ENCODE peak calls at places on chromosome 5, in six cellular contexts. H is H1, X is mesendoderm, Q is neuronal stem cell, T is H9, P is mesenchymal stem cell. E is an unnamed sample.

GRCh38 chr5:31626156-31626555 is 12.8 kb upstream of the PDZD2 start:
- DNase-seq in H (no peak), X (no peak), Q (no peak), T (no peak), P (no peak), E (no peak)

GRCh38 chr5:172491481-172491880 is 37.2 kb upstream of the SH3PXD2B start:
- DNase-seq in H (no peak), X (no peak), Q (no peak), T (peak), P (no peak), E (no peak)

GRCh38 chr5:78287833-78288232 is 6.7 kb downstream of the AP3B1 start:
- DNase-seq in H (no peak), X (peak), Q (no peak), T (no peak), P (peak), E (peak)

GRCh38 chr5:124439609-124440008 is 306.8 kb downstream of the ZNF608 start:
- DNase-seq in H (no peak), X (no peak), Q (no peak), T (no peak), P (no peak), E (no peak)

GRCh38 chr5:64489857-64490256 is 16.0 kb upstream of the RGS7BP start:
- DNase-seq in H (no peak), X (no peak), Q (no peak), T (no peak), P (no peak), E (no peak)

GRCh38 chr5:38039091-38039490 is 199.2 kb upstream of the GDNF start:
- DNase-seq in H (no peak), X (no peak), Q (no peak), T (no peak), P (no peak), E (no peak)

GRCh38 chr5:179146277-179146676 is 86.1 kb downstream of the ZNF354C start:
- DNase-seq in H (no peak), X (no peak), Q (no peak), T (no peak), P (no peak), E (no peak)

GRCh38 chr5:172885594-172886340 is 51.7 kb downstream of the ERGIC1 start:
- DNase-seq in H (no peak), X (no peak), Q (no peak), T (no peak), P (no peak), E (no peak)

GRCh38 chr5:134948929-134949328 is 18.8 kb upstream of the CATSPER3 start:
- DNase-seq in H (no peak), X (no peak), Q (no peak), T (no peak), P (no peak), E (peak)

GRCh38 chr5:23314827-23315226 is 192.6 kb upstream of the PRDM9 start:
- DNase-seq in H (no peak), X (peak), Q (no peak), T (no peak), P (peak), E (peak)

GRCh38 chr5:151345187-151345807 is 2.1 kb downstream of the SLC36A2 start:
- DNase-seq in H (no peak), X (no peak), Q (no peak), T (no peak), P (no peak), E (no peak)

GRCh38 chr5:956178-956761 is 52.3 kb upstream of the NKD2 start:
- DNase-seq in H (peak), X (no peak), Q (no peak), T (no peak), P (no peak), E (no peak)

GRCh38 chr5:107296572-107296971 is 374.2 kb downstream of the EFNA5 start:
- DNase-seq in H (no peak), X (no peak), Q (no peak), T (no peak), P (no peak), E (no peak)

GRCh38 chr5:175464414-175465233 is 13.7 kb upstream of the SFXN1 start:
- DNase-seq in H (peak), X (peak), Q (no peak), T (peak), P (peak), E (peak)

GRCh38 chr5:139453683-139454567 is 8.6 kb downstream of the ECSCR start:
- DNase-seq in H (no peak), X (no peak), Q (no peak), T (no peak), P (no peak), E (no peak)

GRCh38 chr5:52269395-52269794 is 518.3 kb upstream of the ITGA1 start:
- DNase-seq in H (no peak), X (no peak), Q (no peak), T (no peak), P (no peak), E (no peak)

GRCh38 chr5:27854243-27854852 is 816.0 kb upstream of the CDH9 start:
- DNase-seq in H (no peak), X (no peak), Q (no peak), T (no peak), P (no peak), E (no peak)

GRCh38 chr5:14186132-14186830 is 43.1 kb downstream of the TRIO start:
- DNase-seq in H (no peak), X (no peak), Q (no peak), T (no peak), P (peak), E (peak)

GRCh38 chr5:121273818-121274433 is 577.8 kb upstream of the FTMT start:
- DNase-seq in H (no peak), X (peak), Q (no peak), T (no peak), P (peak), E (peak)

GRCh38 chr5:107446972-107447371 is 223.8 kb downstream of the EFNA5 start:
- DNase-seq in H (no peak), X (no peak), Q (no peak), T (no peak), P (no peak), E (no peak)

GRCh38 chr5:156094001-156094400 is 233.0 kb upstream of the SGCD start:
- DNase-seq in H (no peak), X (peak), Q (peak), T (peak), P (peak), E (peak)

GRCh38 chr5:75512383-75513074 is 838 bp downstream of the POLK start:
- DNase-seq in H (no peak), X (no peak), Q (no peak), T (no peak), P (no peak), E (peak)

GRCh38 chr5:149262315-149262714 is 9.3 kb upstream of the AFAP1L1 start:
- DNase-seq in H (no peak), X (no peak), Q (no peak), T (no peak), P (no peak), E (no peak)

GRCh38 chr5:139633295-139634027 is 14.7 kb upstream of the CXXC5 start:
- DNase-seq in H (peak), X (peak), Q (peak), T (peak), P (peak), E (peak)

GRCh38 chr5:159943331-159943730 is 27.0 kb downstream of the ADRA1B start:
- DNase-seq in H (no peak), X (peak), Q (no peak), T (no peak), P (no peak), E (no peak)
- H2BK15ac ChIP-seq in H (no peak), X (no peak), Q (no peak), T (no peak), P (no peak), E (no peak)

DNA sequence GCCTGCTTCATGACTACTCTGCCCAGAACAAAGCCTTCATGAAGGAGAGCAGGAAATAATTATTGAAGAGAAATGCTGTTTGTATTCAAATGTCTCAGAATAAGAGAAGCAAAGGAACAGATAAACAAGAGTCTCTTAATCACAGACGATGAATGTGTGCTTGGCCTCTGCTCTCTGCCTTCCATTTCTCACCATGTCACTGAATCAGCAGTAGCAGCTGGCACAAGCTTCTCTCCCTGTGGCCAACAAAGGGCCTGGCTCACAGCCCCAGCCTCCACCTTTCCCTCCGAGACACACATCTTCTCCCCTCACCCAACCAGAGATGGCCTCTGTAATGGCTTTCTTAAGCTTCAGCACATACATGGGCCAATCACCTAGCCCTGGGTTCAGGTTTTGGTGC is 128.1 kb upstream of the SLIT3 start:
- DNase-seq in H (no peak), X (peak), Q (no peak), T (no peak), P (no peak), E (no peak)
- H2BK15ac ChIP-seq in H (no peak), X (no peak), Q (no peak), T (peak), P (no peak), E (no peak)

DNA sequence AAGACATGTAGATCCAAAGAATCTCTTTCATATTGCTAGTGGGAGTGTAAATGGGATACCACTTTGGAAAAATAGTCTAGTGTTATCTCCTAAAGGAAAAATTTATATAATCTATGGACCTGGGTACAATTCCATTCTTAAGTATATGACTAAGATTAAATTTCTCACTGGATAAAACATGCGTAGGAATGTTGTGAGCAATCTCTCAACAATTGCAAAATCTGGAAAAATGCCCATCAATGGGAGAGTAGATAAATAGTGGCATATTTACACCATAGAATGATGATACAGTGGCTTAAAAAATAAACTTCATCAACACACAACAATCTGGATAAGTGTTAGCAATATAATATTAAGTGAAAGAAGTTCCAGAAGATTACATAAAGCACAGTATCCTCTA is 469.5 kb downstream of the MAN2A1 start:
- DNase-seq in H (no peak), X (no peak), Q (no peak), T (no peak), P (peak), E (no peak)
- H2BK15ac ChIP-seq in H (no peak), X (no peak), Q (no peak), T (no peak), P (no peak), E (no peak)

DNA sequence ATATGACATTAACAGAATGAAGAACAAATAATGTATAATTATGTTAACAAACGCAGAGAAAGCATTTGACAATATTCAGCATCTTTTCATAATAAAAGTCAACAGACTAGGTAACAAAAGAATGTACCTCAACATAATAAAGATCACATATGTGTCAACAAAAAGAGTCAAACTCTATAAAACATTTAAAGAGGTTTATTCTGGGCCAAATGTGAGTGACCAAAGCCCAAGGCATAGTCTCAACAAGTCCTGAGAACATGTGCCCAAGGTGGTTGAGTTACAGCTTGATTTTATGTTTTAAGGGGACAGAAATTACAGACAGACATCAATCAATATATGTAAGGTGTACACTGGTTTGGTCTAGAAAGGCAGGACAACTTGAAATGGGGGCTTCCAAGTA is 19.4 kb downstream of the BTNL8 start:
- DNase-seq in H (no peak), X (no peak), Q (no peak), T (no peak), P (no peak), E (no peak)
- H2BK15ac ChIP-seq in H (no peak), X (no peak), Q (no peak), T (no peak), P (no peak), E (no peak)

DNA sequence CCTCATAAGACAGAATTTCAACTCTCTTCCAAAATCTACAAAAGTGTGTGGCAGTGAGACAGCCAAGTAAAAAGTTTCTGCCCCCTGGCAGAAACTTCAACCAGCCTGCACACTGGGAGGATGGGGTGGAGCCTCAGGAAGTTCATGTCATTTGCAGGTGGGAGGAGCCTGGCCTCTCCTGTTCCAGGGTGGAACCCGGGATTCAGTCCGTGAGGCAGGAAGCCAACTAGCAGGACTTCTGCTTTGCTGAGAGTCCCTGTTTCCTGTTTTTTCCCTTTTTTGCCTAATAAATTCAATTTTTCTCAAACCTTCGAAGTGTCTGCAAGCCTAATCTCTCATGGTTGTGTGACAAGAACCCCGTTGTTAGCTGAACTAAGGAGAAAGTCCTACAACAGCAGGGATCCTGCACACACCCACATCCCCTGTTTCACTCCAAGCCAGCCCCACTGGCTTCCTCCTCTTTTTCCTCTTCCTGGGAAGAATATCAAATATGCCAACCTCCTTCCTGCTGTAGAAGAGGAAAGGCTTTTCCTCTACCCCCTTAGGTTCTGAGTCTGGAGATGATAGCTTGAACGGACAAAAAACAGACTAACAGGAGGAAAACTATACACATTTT is 69.3 kb downstream of the ALDH7A1 start:
- DNase-seq in H (peak), X (peak), Q (no peak), T (peak), P (no peak), E (peak)
- H2BK15ac ChIP-seq in H (no peak), X (no peak), Q (no peak), T (no peak), P (no peak), E (no peak)